ENCODE peak calls at places on chromosome 11, in nine cellular contexts. One of them, this sample, is unnamed. For H3K4me1, the result is how much of the 10 kb centered on the place peaks cover.

GRCh38 chr11:41963406-41963805 is 504.0 kb upstream of the LRRC4C start:
- DNase-seq in ovary: no peak
- DNase-seq in stomach: no peak
- DNase-seq in H1: no peak
- DNase-seq in A549: no peak
- DNase-seq in K562: no peak
- DNase-seq in HepG2: no peak
- DNase-seq in tibial nerve: no peak
- DNase-seq in suprapubic skin: no peak
- DNase-seq in this sample: no peak

GRCh38 chr11:75287579-75287978 is 47.0 kb downstream of the TPBGL start:
- DNase-seq in H1: no peak
- DNase-seq in A549: no peak
- DNase-seq in tibial nerve: no peak
- DNase-seq in K562: no peak
- DNase-seq in suprapubic skin: no peak
- DNase-seq in ovary: no peak
- DNase-seq in stomach: no peak
- DNase-seq in HepG2: no peak
- DNase-seq in this sample: no peak

GRCh38 chr11:64153831-64154230 is 12.1 kb downstream of the MACROD1 start:
- DNase-seq in stomach: no peak
- DNase-seq in K562: no peak
- DNase-seq in ovary: peak
- DNase-seq in suprapubic skin: no peak
- DNase-seq in A549: no peak
- DNase-seq in tibial nerve: no peak
- DNase-seq in H1: no peak
- DNase-seq in HepG2: peak
- DNase-seq in this sample: no peak

GRCh38 chr11:130600139-130600538 is 151.7 kb downstream of the ADAMTS15 start:
- DNase-seq in ovary: no peak
- DNase-seq in H1: no peak
- DNase-seq in HepG2: no peak
- DNase-seq in K562: no peak
- DNase-seq in tibial nerve: no peak
- DNase-seq in suprapubic skin: no peak
- DNase-seq in stomach: no peak
- DNase-seq in A549: no peak
- DNase-seq in this sample: no peak

GRCh38 chr11:67113231-67113721 is 5.8 kb upstream of the KDM2A start:
- DNase-seq in tibial nerve: no peak
- DNase-seq in suprapubic skin: peak
- DNase-seq in ovary: peak
- DNase-seq in H1: no peak
- DNase-seq in HepG2: no peak
- DNase-seq in K562: no peak
- DNase-seq in stomach: no peak
- DNase-seq in A549: no peak
- DNase-seq in this sample: peak

GRCh38 chr11:104609297-104609696 is 289.0 kb downstream of the CASP12 start:
- DNase-seq in ovary: no peak
- DNase-seq in H1: no peak
- DNase-seq in A549: peak
- DNase-seq in suprapubic skin: no peak
- DNase-seq in tibial nerve: no peak
- DNase-seq in K562: no peak
- DNase-seq in HepG2: peak
- DNase-seq in stomach: no peak
- DNase-seq in this sample: no peak

GRCh38 chr11:7251836-7252682 is at the start of gene SYT9:
- DNase-seq in A549: peak
- DNase-seq in HepG2: no peak
- DNase-seq in H1: peak
- DNase-seq in stomach: peak
- DNase-seq in tibial nerve: no peak
- DNase-seq in ovary: peak
- DNase-seq in K562: peak
- DNase-seq in suprapubic skin: peak
- DNase-seq in this sample: peak

GRCh38 chr11:1994121-1994520 is 3.5 kb downstream of the H19 start:
- DNase-seq in suprapubic skin: no peak
- DNase-seq in tibial nerve: no peak
- DNase-seq in HepG2: no peak
- DNase-seq in H1: peak
- DNase-seq in ovary: peak
- DNase-seq in stomach: no peak
- DNase-seq in A549: no peak
- DNase-seq in K562: no peak
- DNase-seq in this sample: peak

GRCh38 chr11:68003846-68004550 is at the start of gene UNC93B1:
- DNase-seq in A549: peak
- DNase-seq in H1: peak
- DNase-seq in HepG2: peak
- DNase-seq in ovary: peak
- DNase-seq in stomach: peak
- DNase-seq in K562: peak
- DNase-seq in suprapubic skin: peak
- DNase-seq in tibial nerve: peak
- DNase-seq in this sample: peak

GRCh38 chr11:128523616-128524015 is 63.7 kb downstream of the ETS1 start:
- DNase-seq in stomach: no peak
- DNase-seq in K562: no peak
- DNase-seq in A549: no peak
- DNase-seq in ovary: no peak
- DNase-seq in HepG2: no peak
- DNase-seq in tibial nerve: no peak
- DNase-seq in H1: no peak
- DNase-seq in suprapubic skin: no peak
- DNase-seq in this sample: no peak

GRCh38 chr11:37571248-37571647 is 973.2 kb upstream of the RAG2 start:
- DNase-seq in HepG2: no peak
- DNase-seq in stomach: no peak
- DNase-seq in K562: no peak
- DNase-seq in tibial nerve: no peak
- DNase-seq in ovary: no peak
- DNase-seq in A549: no peak
- DNase-seq in H1: no peak
- DNase-seq in suprapubic skin: no peak
- DNase-seq in this sample: no peak

GRCh38 chr11:126816655-126817054 is 183.9 kb downstream of the KIRREL3 start:
- DNase-seq in tibial nerve: no peak
- DNase-seq in stomach: peak
- DNase-seq in A549: no peak
- DNase-seq in suprapubic skin: no peak
- DNase-seq in ovary: no peak
- DNase-seq in HepG2: no peak
- DNase-seq in K562: no peak
- DNase-seq in H1: no peak
- DNase-seq in this sample: no peak

DNA sequence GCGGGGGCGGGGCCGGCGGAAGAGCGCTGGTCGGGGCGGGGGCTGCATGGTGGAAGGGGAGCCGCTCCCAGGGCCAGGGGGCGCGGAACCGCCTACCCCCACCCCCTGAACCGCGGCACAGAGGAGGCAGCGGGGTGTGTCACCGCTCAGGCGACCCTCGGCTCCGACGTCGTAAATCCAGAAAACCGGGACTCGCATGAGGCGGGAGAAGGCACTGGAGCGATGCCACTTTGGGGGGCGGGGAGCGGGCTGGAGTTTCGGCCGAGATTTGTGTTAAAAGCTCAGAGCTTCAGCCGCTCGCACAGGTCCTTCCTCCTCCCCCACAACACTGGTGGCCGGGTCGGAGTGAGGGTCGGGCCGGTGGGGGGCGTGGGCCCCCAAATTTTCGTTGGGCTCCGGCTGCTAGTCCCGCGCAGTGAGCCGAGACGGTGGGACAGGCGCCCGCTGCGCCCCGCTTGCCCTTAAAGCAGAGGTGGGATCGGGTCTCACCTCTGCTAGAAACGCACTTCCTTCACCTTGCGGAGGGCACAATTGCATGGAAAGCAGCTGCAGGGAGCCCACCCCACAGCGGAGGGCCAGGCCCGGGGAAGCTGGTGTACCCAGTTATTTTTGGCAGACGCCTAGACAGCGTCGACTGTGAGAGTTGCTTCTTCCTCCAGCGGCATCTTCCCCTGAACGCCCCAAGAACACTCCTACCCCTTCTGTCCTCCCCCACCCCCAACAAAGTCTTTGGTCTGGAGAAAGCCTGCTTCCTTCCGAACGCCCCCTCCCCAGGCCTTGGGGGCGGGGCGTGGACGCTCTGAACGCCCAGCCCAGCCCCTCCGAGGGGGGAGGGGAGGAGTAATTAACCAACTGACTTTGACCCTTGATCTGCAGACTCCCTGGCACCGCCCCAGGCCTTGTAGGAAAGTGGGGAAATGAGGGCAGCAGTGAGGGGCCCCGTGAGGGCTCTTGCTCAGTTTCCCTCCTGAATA is 1.1 kb downstream of the OVOL1 start:
- DNase-seq in ovary: no peak
- DNase-seq in K562: peak
- DNase-seq in H1: peak
- DNase-seq in A549: no peak
- DNase-seq in tibial nerve: no peak
- DNase-seq in stomach: peak
- DNase-seq in suprapubic skin: no peak
- DNase-seq in HepG2: no peak
- DNase-seq in this sample: no peak
- TF ChIP-seq EP300 in ovary: no peak
- TF ChIP-seq EP300 in K562: no peak
- TF ChIP-seq EP300 in H1: no peak
- TF ChIP-seq EP300 in A549: no peak
- TF ChIP-seq EP300 in tibial nerve: no peak
- TF ChIP-seq EP300 in stomach: no peak
- TF ChIP-seq EP300 in suprapubic skin: no peak
- TF ChIP-seq EP300 in HepG2: no peak
- TF ChIP-seq EP300 in this sample: no peak

DNA sequence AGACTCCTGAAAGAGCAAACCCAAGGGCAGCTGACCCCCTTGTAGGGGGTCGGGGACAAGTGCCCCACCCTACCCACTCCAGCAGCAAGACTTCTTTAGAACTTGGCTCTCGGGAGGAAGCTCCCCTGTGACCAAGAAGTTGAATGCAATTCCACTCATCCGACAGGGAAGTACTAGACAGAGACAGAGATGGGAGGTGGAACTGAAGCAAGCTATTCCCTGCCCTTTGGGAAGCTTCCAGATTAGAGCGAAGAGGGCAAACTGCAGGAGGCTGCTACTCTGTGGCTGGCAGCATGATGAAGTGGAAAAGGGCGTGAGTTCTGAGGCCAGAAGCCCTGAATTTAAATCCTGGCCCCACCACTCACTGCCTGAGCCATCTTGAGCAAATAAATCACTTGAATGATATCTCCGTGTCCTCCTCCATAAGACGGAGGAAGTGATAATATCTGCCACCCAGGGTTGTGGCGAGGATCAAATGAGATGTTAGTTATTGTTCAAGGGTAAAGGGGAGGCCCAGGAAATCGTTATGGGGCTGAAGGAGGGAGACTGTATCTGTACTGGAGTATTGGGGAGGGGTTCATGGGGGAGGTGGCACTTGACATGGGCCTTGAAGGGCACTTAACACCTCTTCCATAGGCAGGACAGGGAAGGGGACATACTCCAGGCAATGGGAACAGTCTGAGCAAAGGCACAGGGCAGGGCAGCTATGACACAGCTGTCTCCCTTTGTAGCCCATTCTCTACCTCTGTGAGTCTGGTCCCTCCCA is 16.2 kb upstream of the DGKZ start:
- DNase-seq in stomach: no peak
- DNase-seq in suprapubic skin: no peak
- DNase-seq in HepG2: no peak
- DNase-seq in tibial nerve: no peak
- DNase-seq in A549: no peak
- DNase-seq in K562: no peak
- DNase-seq in ovary: no peak
- DNase-seq in H1: no peak
- DNase-seq in this sample: no peak
- H3K4me1 ChIP-seq in stomach: under half
- H3K4me1 ChIP-seq in suprapubic skin: under half
- H3K4me1 ChIP-seq in HepG2: under half
- H3K4me1 ChIP-seq in tibial nerve: under half
- H3K4me1 ChIP-seq in A549: under half
- H3K4me1 ChIP-seq in K562: under half
- H3K4me1 ChIP-seq in ovary: under half
- H3K4me1 ChIP-seq in H1: under half
- H3K4me1 ChIP-seq in this sample: under half

GRCh38 chr11:33040862-33041453 is 1.6 kb downstream of the TCP11L1 start:
- DNase-seq in HepG2: no peak
- DNase-seq in ovary: no peak
- DNase-seq in tibial nerve: no peak
- DNase-seq in H1: no peak
- DNase-seq in K562: no peak
- DNase-seq in stomach: no peak
- DNase-seq in A549: no peak
- DNase-seq in suprapubic skin: no peak
- DNase-seq in this sample: no peak
- H3K27ac ChIP-seq in HepG2: no peak
- H3K27ac ChIP-seq in ovary: no peak
- H3K27ac ChIP-seq in tibial nerve: peak
- H3K27ac ChIP-seq in H1: no peak
- H3K27ac ChIP-seq in K562: no peak
- H3K27ac ChIP-seq in stomach: no peak
- H3K27ac ChIP-seq in A549: peak
- H3K27ac ChIP-seq in suprapubic skin: no peak
- H3K27ac ChIP-seq in this sample: peak

GRCh38 chr11:100726709-100727108 is 39.6 kb downstream of the ARHGAP42 start:
- DNase-seq in A549: no peak
- DNase-seq in K562: no peak
- DNase-seq in H1: no peak
- DNase-seq in HepG2: no peak
- DNase-seq in stomach: no peak
- DNase-seq in tibial nerve: no peak
- DNase-seq in suprapubic skin: no peak
- DNase-seq in ovary: no peak
- DNase-seq in this sample: no peak

GRCh38 chr11:100731471-100731870 is 44.4 kb downstream of the ARHGAP42 start:
- DNase-seq in H1: no peak
- DNase-seq in ovary: no peak
- DNase-seq in stomach: no peak
- DNase-seq in K562: no peak
- DNase-seq in tibial nerve: no peak
- DNase-seq in HepG2: no peak
- DNase-seq in A549: no peak
- DNase-seq in suprapubic skin: no peak
- DNase-seq in this sample: no peak

GRCh38 chr11:100727410-100727809 is 40.3 kb downstream of the ARHGAP42 start:
- DNase-seq in HepG2: no peak
- DNase-seq in tibial nerve: no peak
- DNase-seq in ovary: no peak
- DNase-seq in H1: no peak
- DNase-seq in A549: no peak
- DNase-seq in stomach: no peak
- DNase-seq in K562: no peak
- DNase-seq in suprapubic skin: no peak
- DNase-seq in this sample: no peak

GRCh38 chr11:100732949-100733348 is 45.9 kb downstream of the ARHGAP42 start:
- DNase-seq in A549: no peak
- DNase-seq in K562: no peak
- DNase-seq in suprapubic skin: no peak
- DNase-seq in tibial nerve: no peak
- DNase-seq in H1: no peak
- DNase-seq in ovary: no peak
- DNase-seq in stomach: no peak
- DNase-seq in HepG2: no peak
- DNase-seq in this sample: no peak

GRCh38 chr11:100730266-100730665 is 43.2 kb downstream of the ARHGAP42 start:
- DNase-seq in H1: no peak
- DNase-seq in stomach: no peak
- DNase-seq in K562: no peak
- DNase-seq in HepG2: no peak
- DNase-seq in suprapubic skin: no peak
- DNase-seq in ovary: no peak
- DNase-seq in A549: no peak
- DNase-seq in tibial nerve: no peak
- DNase-seq in this sample: no peak
- TF ChIP-seq EP300 in H1: no peak
- TF ChIP-seq EP300 in stomach: no peak
- TF ChIP-seq EP300 in K562: no peak
- TF ChIP-seq EP300 in HepG2: no peak
- TF ChIP-seq EP300 in suprapubic skin: no peak
- TF ChIP-seq EP300 in ovary: no peak
- TF ChIP-seq EP300 in A549: no peak
- TF ChIP-seq EP300 in tibial nerve: no peak
- TF ChIP-seq EP300 in this sample: no peak

This sample was measured in sigmoid colon.